ENCODE peak calls at places on chromosomes 4 and X, in seven cellular contexts. B, F, R, H, L, Y and O are unnamed samples.

GRCh38 chrX:70834587-70834986 is 73.9 kb downstream of the TEX11 start:
- DNase-seq in B (no peak), F (no peak), R (no peak), H (no peak), L (no peak), Y (no peak), O (no peak)

GRCh38 chr4:71417150-71417549 is 78.3 kb downstream of the SLC4A4 start:
- DNase-seq in B (no peak), F (no peak), R (no peak), H (no peak), L (no peak), Y (no peak), O (no peak)

GRCh38 chr4:160505724-160506123 is 1402.8 kb downstream of the RAPGEF2 start:
- DNase-seq in B (no peak), F (no peak), R (no peak), H (no peak), L (no peak), Y (no peak), O (no peak)

GRCh38 chrX:68204639-68205038 is 228.7 kb downstream of the OPHN1 start:
- DNase-seq in B (no peak), F (no peak), R (no peak), H (no peak), L (no peak), Y (no peak), O (no peak)

GRCh38 chrX:112841114-112841819 is 636 bp upstream of the AMOT start:
- DNase-seq in B (peak), F (peak), R (peak), H (no peak), L (peak), Y (peak), O (peak)

GRCh38 chr4:148810461-148810860 is 368.2 kb upstream of the NR3C2 start:
- DNase-seq in B (no peak), F (no peak), R (no peak), H (no peak), L (no peak), Y (no peak), O (no peak)

GRCh38 chrX:136336623-136337022 is 35.9 kb downstream of the ADGRG4 start:
- DNase-seq in B (no peak), F (no peak), R (no peak), H (no peak), L (no peak), Y (no peak), O (no peak)

GRCh38 chr4:184824776-184825393 is 883 bp downstream of the ACSL1 start:
- DNase-seq in B (peak), F (no peak), R (no peak), H (no peak), L (no peak), Y (no peak), O (no peak)

GRCh38 chr4:86582453-86582852 is 11.7 kb upstream of the PTPN13 start:
- DNase-seq in B (no peak), F (no peak), R (no peak), H (no peak), L (no peak), Y (no peak), O (no peak)

GRCh38 chr4:145909773-145910172 is 28.9 kb downstream of the ZNF827 start:
- DNase-seq in B (no peak), F (no peak), R (no peak), H (no peak), L (no peak), Y (no peak), O (no peak)

GRCh38 chr4:81352476-81352875 is 119.2 kb downstream of the RASGEF1B start:
- DNase-seq in B (no peak), F (no peak), R (no peak), H (peak), L (no peak), Y (peak), O (no peak)

GRCh38 chrX:72532371-72532770 is 40.3 kb downstream of the HDAC8 start:
- DNase-seq in B (no peak), F (no peak), R (no peak), H (no peak), L (no peak), Y (peak), O (no peak)

GRCh38 chrX:74446876-74447275 is 25.6 kb downstream of the SLC16A2 start:
- DNase-seq in B (no peak), F (no peak), R (no peak), H (no peak), L (no peak), Y (no peak), O (no peak)

GRCh38 chr4:39614487-39615162 is 24.0 kb downstream of the SMIM14 start:
- DNase-seq in B (no peak), F (no peak), R (no peak), H (no peak), L (no peak), Y (no peak), O (no peak)

GRCh38 chr4:99855677-99856076 is 38.5 kb downstream of the LAMTOR3 start:
- DNase-seq in B (no peak), F (no peak), R (no peak), H (no peak), L (no peak), Y (no peak), O (no peak)

GRCh38 chr4:118033148-118034060 is 882 bp upstream of the NDST3 start:
- DNase-seq in B (peak), F (no peak), R (peak), H (no peak), L (peak), Y (peak), O (peak)

GRCh38 chrX:135089126-135089525 is 31.2 kb downstream of the ETDB start:
- DNase-seq in B (no peak), F (no peak), R (no peak), H (no peak), L (no peak), Y (no peak), O (no peak)

GRCh38 chr4:43456383-43456782 is 563.9 kb downstream of the GRXCR1 start:
- DNase-seq in B (no peak), F (no peak), R (no peak), H (peak), L (no peak), Y (peak), O (no peak)

GRCh38 chrX:39158801-39159657 is 357.8 kb downstream of the MID1IP1 start:
- DNase-seq in B (peak), F (no peak), R (no peak), H (no peak), L (no peak), Y (no peak), O (no peak)

GRCh38 chr4:73891739-73892405 is 22.7 kb downstream of the CXCL1 start:
- DNase-seq in B (no peak), F (no peak), R (no peak), H (peak), L (no peak), Y (peak), O (no peak)

GRCh38 chr4:111871802-111872201 is 273.5 kb upstream of the FAM241A start:
- DNase-seq in B (no peak), F (no peak), R (no peak), H (no peak), L (no peak), Y (no peak), O (no peak)

GRCh38 chr4:25174674-25175073 is 14.4 kb upstream of the SEPSECS start:
- DNase-seq in B (no peak), F (no peak), R (no peak), H (no peak), L (no peak), Y (peak), O (no peak)

GRCh38 chrX:39724544-39724943 is 373.2 kb downstream of the BCOR start:
- DNase-seq in B (no peak), F (no peak), R (no peak), H (no peak), L (no peak), Y (no peak), O (no peak)

GRCh38 chr4:158250321-158250720 is 40.0 kb downstream of the TMEM144 start:
- DNase-seq in B (no peak), F (no peak), R (no peak), H (no peak), L (no peak), Y (no peak), O (no peak)

GRCh38 chrX:3154386-3154991 is 113.2 kb downstream of the ARSF start:
- DNase-seq in B (no peak), F (no peak), R (no peak), H (no peak), L (no peak), Y (no peak), O (no peak)